ENCODE peak calls at places on chromosomes 16 and 17, in four cellular contexts. H is CD4-positive, alpha-beta T cell; O is aorta; D is GM13977. T is an unnamed sample.
A peak's percentile ranks its signal among the peaks of the same experiment; 100 is the strongest.

GRCh38 chr16:1167276-1168107 is 14.6 kb downstream of the CACNA1H start:
- DNase-seq in H (no peak), O (no peak), D (no peak), T (no peak)

GRCh38 chr17:10171057-10171456 is 27.3 kb downstream of the GAS7 start:
- DNase-seq in H (no peak), O (peak; percentile 59), D (no peak), T (no peak)

GRCh38 chr16:57575468-57576277 is 33.2 kb downstream of the ADGRG5 start:
- DNase-seq in H (no peak), O (no peak), D (no peak), T (no peak)

GRCh38 chr17:44360826-44361225 is 2.8 kb downstream of the FAM171A2 start:
- DNase-seq in H (no peak), O (peak; percentile 42), D (no peak), T (no peak)

GRCh38 chr17:7850118-7850504 is 4.8 kb upstream of the TMEM88 start:
- DNase-seq in H (no peak), O (no peak), D (no peak), T (no peak)

GRCh38 chr16:934178-934577 is 36.6 kb downstream of the LMF1 start:
- DNase-seq in H (no peak), O (peak; percentile 21), D (no peak), T (no peak)

GRCh38 chr17:48513097-48513496 is 17.7 kb downstream of the HOXB1 start:
- DNase-seq in H (no peak), O (no peak), D (no peak), T (peak; percentile 40)

GRCh38 chr17:64507418-64507766 is 615 bp downstream of the CEP95 start:
- DNase-seq in H (no peak), O (peak; percentile 57), D (peak; percentile 72), T (peak; percentile 75)

GRCh38 chr16:58230259-58230658 is 32.4 kb upstream of the CSNK2A2 start:
- DNase-seq in H (no peak), O (no peak), D (no peak), T (no peak)

GRCh38 chr17:42543190-42544079 is 7.4 kb downstream of the NAGLU start:
- DNase-seq in H (no peak), O (no peak), D (no peak), T (no peak)

GRCh38 chr16:69328854-69329316 is 1.5 kb downstream of the PDF start:
- DNase-seq in H (no peak), O (peak; percentile 40), D (no peak), T (peak; percentile 25)

GRCh38 chr16:67311607-67312449 is 14.7 kb downstream of the KCTD19 start:
- DNase-seq in H (peak; percentile 5), O (peak; percentile 74), D (peak; percentile 78), T (peak; percentile 93)

GRCh38 chr17:42409467-42410351 is 13.3 kb downstream of the CAVIN1 start:
- DNase-seq in H (no peak), O (peak; percentile 86), D (no peak), T (no peak)

GRCh38 chr17:82479602-82480001 is 21.1 kb downstream of the NARF start:
- DNase-seq in H (no peak), O (no peak), D (no peak), T (no peak)

GRCh38 chr17:35752945-35753764 is at the start of gene GAS2L2:
- DNase-seq in H (no peak), O (no peak), D (no peak), T (no peak)

GRCh38 chr16:35574011-35574410 is 2114.6 kb downstream of the TP53TG3F start:
- DNase-seq in H (no peak), O (no peak), D (no peak), T (no peak)

GRCh38 chr16:50530277-50531236 is 17.6 kb upstream of the NKD1 start:
- DNase-seq in H (no peak), O (no peak), D (no peak), T (no peak)

GRCh38 chr17:20072692-20072992 is 63.5 kb downstream of the SPECC1 start:
- DNase-seq in H (no peak), O (no peak), D (no peak), T (no peak)

GRCh38 chr16:88002211-88002610 is 51.0 kb downstream of the BANP start:
- DNase-seq in H (no peak), O (no peak), D (no peak), T (no peak)

GRCh38 chr17:74748279-74748528 is 224 bp upstream of the NHERF1 start:
- DNase-seq in H (no peak), O (no peak), D (no peak), T (no peak)

GRCh38 chr16:69890114-69890890 is 60.8 kb upstream of the CLEC18A start:
- DNase-seq in H (no peak), O (peak; percentile 68), D (no peak), T (no peak)

GRCh38 chr17:65346166-65346565 is 209.0 kb downstream of the RGS9 start:
- DNase-seq in H (no peak), O (peak; percentile 59), D (no peak), T (no peak)

GRCh38 chr17:75059369-75060345 is 12.6 kb downstream of the KCTD2 start:
- DNase-seq in H (no peak), O (peak; percentile 61), D (no peak), T (no peak)

GRCh38 chr16:5604770-5605169 is 507.2 kb upstream of the EEF2KMT start:
- DNase-seq in H (no peak), O (no peak), D (no peak), T (peak; percentile 9)

GRCh38 chr17:13520899-13521572 is 80.7 kb downstream of the HS3ST3A1 start:
- DNase-seq in H (no peak), O (no peak), D (no peak), T (peak; percentile 60)